ENCODE peak calls at places on chromosome 12, in seven cellular contexts. One of them, this sample, is unnamed.
A peak's percentile ranks its signal among the peaks of the same experiment; 100 is the strongest.

GRCh38 chr12:40271981-40272664 is 47.3 kb downstream of the LRRK2 start:
- DNase-seq in tibial artery: no peak
- DNase-seq in gastrocnemius medialis: no peak
- DNase-seq in psoas muscle: no peak
- DNase-seq in esophagus squamous epithelium: no peak
- DNase-seq in endothelial cell of umbilical vein: no peak
- DNase-seq in MM.1S: no peak
- DNase-seq in this sample: no peak

GRCh38 chr12:51085757-51086156 is 2.4 kb upstream of the CSRNP2 start:
- DNase-seq in tibial artery: no peak
- DNase-seq in gastrocnemius medialis: no peak
- DNase-seq in psoas muscle: no peak
- DNase-seq in esophagus squamous epithelium: no peak
- DNase-seq in endothelial cell of umbilical vein: no peak
- DNase-seq in MM.1S: no peak
- DNase-seq in this sample: no peak

GRCh38 chr12:78739653-78740052 is 124.9 kb upstream of the SYT1 start:
- DNase-seq in tibial artery: no peak
- DNase-seq in gastrocnemius medialis: no peak
- DNase-seq in psoas muscle: no peak
- DNase-seq in esophagus squamous epithelium: no peak
- DNase-seq in endothelial cell of umbilical vein: no peak
- DNase-seq in MM.1S: no peak
- DNase-seq in this sample: no peak

GRCh38 chr12:44015333-44015941 is 179.6 kb downstream of the TMEM117 start:
- DNase-seq in tibial artery: no peak
- DNase-seq in gastrocnemius medialis: no peak
- DNase-seq in psoas muscle: no peak
- DNase-seq in esophagus squamous epithelium: no peak
- DNase-seq in endothelial cell of umbilical vein: peak; percentile 56
- DNase-seq in MM.1S: peak; percentile 73
- DNase-seq in this sample: no peak

GRCh38 chr12:30201301-30202160 is 417.8 kb upstream of the TMTC1 start:
- DNase-seq in tibial artery: no peak
- DNase-seq in gastrocnemius medialis: no peak
- DNase-seq in psoas muscle: no peak
- DNase-seq in esophagus squamous epithelium: no peak
- DNase-seq in endothelial cell of umbilical vein: peak; percentile 24
- DNase-seq in MM.1S: no peak
- DNase-seq in this sample: no peak

GRCh38 chr12:49465132-49465531 is 73.7 kb upstream of the KCNH3 start:
- DNase-seq in tibial artery: no peak
- DNase-seq in gastrocnemius medialis: no peak
- DNase-seq in psoas muscle: no peak
- DNase-seq in esophagus squamous epithelium: no peak
- DNase-seq in endothelial cell of umbilical vein: no peak
- DNase-seq in MM.1S: no peak
- DNase-seq in this sample: no peak

GRCh38 chr12:3820122-3820521 is 53.1 kb downstream of the PARP11 start:
- DNase-seq in tibial artery: no peak
- DNase-seq in gastrocnemius medialis: no peak
- DNase-seq in psoas muscle: no peak
- DNase-seq in esophagus squamous epithelium: no peak
- DNase-seq in endothelial cell of umbilical vein: no peak
- DNase-seq in MM.1S: no peak
- DNase-seq in this sample: no peak

GRCh38 chr12:807041-807717 is 54.8 kb downstream of the WNK1 start:
- DNase-seq in tibial artery: no peak
- DNase-seq in gastrocnemius medialis: no peak
- DNase-seq in psoas muscle: no peak
- DNase-seq in esophagus squamous epithelium: no peak
- DNase-seq in endothelial cell of umbilical vein: no peak
- DNase-seq in MM.1S: peak; percentile 52
- DNase-seq in this sample: no peak

GRCh38 chr12:6215932-6216494 is 15.8 kb downstream of the CD9 start:
- DNase-seq in tibial artery: peak; percentile 92
- DNase-seq in gastrocnemius medialis: no peak
- DNase-seq in psoas muscle: peak; percentile 66
- DNase-seq in esophagus squamous epithelium: no peak
- DNase-seq in endothelial cell of umbilical vein: peak; percentile 92
- DNase-seq in MM.1S: no peak
- DNase-seq in this sample: peak; percentile 92

GRCh38 chr12:124609041-124609984 is 41.9 kb upstream of the NCOR2 start:
- DNase-seq in tibial artery: peak; percentile 45
- DNase-seq in gastrocnemius medialis: no peak
- DNase-seq in psoas muscle: peak; percentile 70
- DNase-seq in esophagus squamous epithelium: peak; percentile 53
- DNase-seq in endothelial cell of umbilical vein: peak; percentile 76
- DNase-seq in MM.1S: peak; percentile 94
- DNase-seq in this sample: peak; percentile 93

GRCh38 chr12:88931598-88931997 is 351.3 kb upstream of the KITLG start:
- DNase-seq in tibial artery: no peak
- DNase-seq in gastrocnemius medialis: no peak
- DNase-seq in psoas muscle: no peak
- DNase-seq in esophagus squamous epithelium: no peak
- DNase-seq in endothelial cell of umbilical vein: no peak
- DNase-seq in MM.1S: no peak
- DNase-seq in this sample: no peak

GRCh38 chr12:47414511-47414910 is 291.3 kb downstream of the RPAP3 start:
- DNase-seq in tibial artery: no peak
- DNase-seq in gastrocnemius medialis: no peak
- DNase-seq in psoas muscle: no peak
- DNase-seq in esophagus squamous epithelium: no peak
- DNase-seq in endothelial cell of umbilical vein: no peak
- DNase-seq in MM.1S: no peak
- DNase-seq in this sample: no peak

GRCh38 chr12:124581299-124581698 is 13.9 kb upstream of the NCOR2 start:
- DNase-seq in tibial artery: no peak
- DNase-seq in gastrocnemius medialis: no peak
- DNase-seq in psoas muscle: no peak
- DNase-seq in esophagus squamous epithelium: no peak
- DNase-seq in endothelial cell of umbilical vein: peak; percentile 65
- DNase-seq in MM.1S: no peak
- DNase-seq in this sample: no peak

GRCh38 chr12:11717533-11717961 is 68.1 kb downstream of the ETV6 start:
- DNase-seq in tibial artery: no peak
- DNase-seq in gastrocnemius medialis: no peak
- DNase-seq in psoas muscle: no peak
- DNase-seq in esophagus squamous epithelium: no peak
- DNase-seq in endothelial cell of umbilical vein: no peak
- DNase-seq in MM.1S: no peak
- DNase-seq in this sample: no peak

GRCh38 chr12:78562358-78563205 is 302.0 kb upstream of the SYT1 start:
- DNase-seq in tibial artery: no peak
- DNase-seq in gastrocnemius medialis: no peak
- DNase-seq in psoas muscle: no peak
- DNase-seq in esophagus squamous epithelium: no peak
- DNase-seq in endothelial cell of umbilical vein: peak; percentile 46
- DNase-seq in MM.1S: peak; percentile 30
- DNase-seq in this sample: no peak

GRCh38 chr12:127145929-127146789 is 1120.8 kb upstream of the TMEM132C start:
- DNase-seq in tibial artery: no peak
- DNase-seq in gastrocnemius medialis: peak; percentile 8
- DNase-seq in psoas muscle: peak; percentile 80
- DNase-seq in esophagus squamous epithelium: no peak
- DNase-seq in endothelial cell of umbilical vein: no peak
- DNase-seq in MM.1S: no peak
- DNase-seq in this sample: peak; percentile 68

GRCh38 chr12:108240027-108240785 is 98.9 kb downstream of the CMKLR1 start:
- DNase-seq in tibial artery: no peak
- DNase-seq in gastrocnemius medialis: no peak
- DNase-seq in psoas muscle: no peak
- DNase-seq in esophagus squamous epithelium: no peak
- DNase-seq in endothelial cell of umbilical vein: no peak
- DNase-seq in MM.1S: no peak
- DNase-seq in this sample: no peak

GRCh38 chr12:24749171-24749570 is 199.7 kb downstream of the BCAT1 start:
- DNase-seq in tibial artery: no peak
- DNase-seq in gastrocnemius medialis: no peak
- DNase-seq in psoas muscle: no peak
- DNase-seq in esophagus squamous epithelium: no peak
- DNase-seq in endothelial cell of umbilical vein: no peak
- DNase-seq in MM.1S: no peak
- DNase-seq in this sample: no peak

GRCh38 chr12:40829738-40830144 is 137.5 kb downstream of the CNTN1 start:
- DNase-seq in tibial artery: no peak
- DNase-seq in gastrocnemius medialis: no peak
- DNase-seq in psoas muscle: no peak
- DNase-seq in esophagus squamous epithelium: no peak
- DNase-seq in endothelial cell of umbilical vein: no peak
- DNase-seq in MM.1S: no peak
- DNase-seq in this sample: no peak

GRCh38 chr12:123421314-123421713 is 15.2 kb downstream of the RILPL2 start:
- DNase-seq in tibial artery: no peak
- DNase-seq in gastrocnemius medialis: no peak
- DNase-seq in psoas muscle: no peak
- DNase-seq in esophagus squamous epithelium: no peak
- DNase-seq in endothelial cell of umbilical vein: no peak
- DNase-seq in MM.1S: no peak
- DNase-seq in this sample: no peak

GRCh38 chr12:109833307-109834189 is at the start of gene TRPV4:
- DNase-seq in tibial artery: no peak
- DNase-seq in gastrocnemius medialis: no peak
- DNase-seq in psoas muscle: peak; percentile 26
- DNase-seq in esophagus squamous epithelium: no peak
- DNase-seq in endothelial cell of umbilical vein: peak; percentile 64
- DNase-seq in MM.1S: no peak
- DNase-seq in this sample: no peak

GRCh38 chr12:109831365-109831764 is 1.8 kb downstream of the TRPV4 start:
- DNase-seq in tibial artery: no peak
- DNase-seq in gastrocnemius medialis: no peak
- DNase-seq in psoas muscle: no peak
- DNase-seq in esophagus squamous epithelium: no peak
- DNase-seq in endothelial cell of umbilical vein: no peak
- DNase-seq in MM.1S: no peak
- DNase-seq in this sample: no peak

GRCh38 chr12:109830718-109831117 is 2.5 kb downstream of the TRPV4 start:
- DNase-seq in tibial artery: no peak
- DNase-seq in gastrocnemius medialis: no peak
- DNase-seq in psoas muscle: no peak
- DNase-seq in esophagus squamous epithelium: no peak
- DNase-seq in endothelial cell of umbilical vein: no peak
- DNase-seq in MM.1S: no peak
- DNase-seq in this sample: no peak

GRCh38 chr12:109832534-109833306 is 478 bp downstream of the TRPV4 start:
- DNase-seq in tibial artery: no peak
- DNase-seq in gastrocnemius medialis: no peak
- DNase-seq in psoas muscle: no peak
- DNase-seq in esophagus squamous epithelium: no peak
- DNase-seq in endothelial cell of umbilical vein: no peak
- DNase-seq in MM.1S: no peak
- DNase-seq in this sample: no peak

DNA sequence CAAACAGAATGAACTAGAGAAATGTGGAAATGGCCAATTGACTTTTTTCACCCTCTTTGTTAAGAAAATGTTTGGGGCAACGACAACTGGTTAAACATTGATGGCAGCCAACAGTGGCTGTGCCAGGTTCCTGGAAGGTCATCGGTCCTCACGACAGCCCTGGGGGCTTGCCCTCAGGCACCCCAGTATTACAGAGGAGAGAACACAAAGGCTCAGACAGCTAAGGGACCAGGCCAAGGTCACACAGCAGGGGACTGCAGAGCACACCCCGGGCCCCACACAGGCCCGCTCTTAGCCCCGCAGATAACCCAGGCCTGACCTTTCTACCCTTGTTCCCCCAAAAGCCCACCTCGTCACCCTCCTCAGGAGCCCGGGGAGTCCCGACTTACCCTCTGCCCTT is 1.3 kb downstream of the TRPV4 start:
- DNase-seq in tibial artery: no peak
- DNase-seq in gastrocnemius medialis: no peak
- DNase-seq in psoas muscle: no peak
- DNase-seq in esophagus squamous epithelium: no peak
- DNase-seq in endothelial cell of umbilical vein: no peak
- DNase-seq in MM.1S: no peak
- DNase-seq in this sample: no peak
- H3K4me3 ChIP-seq in tibial artery: no peak overlapping the region
- H3K4me3 ChIP-seq in gastrocnemius medialis: no peak overlapping the region
- H3K4me3 ChIP-seq in psoas muscle: no peak overlapping the region
- H3K4me3 ChIP-seq in esophagus squamous epithelium: no peak overlapping the region
- H3K4me3 ChIP-seq in endothelial cell of umbilical vein: no peak overlapping the region
- H3K4me3 ChIP-seq in MM.1S: no peak overlapping the region
- H3K4me3 ChIP-seq in this sample: no peak overlapping the region

DNA sequence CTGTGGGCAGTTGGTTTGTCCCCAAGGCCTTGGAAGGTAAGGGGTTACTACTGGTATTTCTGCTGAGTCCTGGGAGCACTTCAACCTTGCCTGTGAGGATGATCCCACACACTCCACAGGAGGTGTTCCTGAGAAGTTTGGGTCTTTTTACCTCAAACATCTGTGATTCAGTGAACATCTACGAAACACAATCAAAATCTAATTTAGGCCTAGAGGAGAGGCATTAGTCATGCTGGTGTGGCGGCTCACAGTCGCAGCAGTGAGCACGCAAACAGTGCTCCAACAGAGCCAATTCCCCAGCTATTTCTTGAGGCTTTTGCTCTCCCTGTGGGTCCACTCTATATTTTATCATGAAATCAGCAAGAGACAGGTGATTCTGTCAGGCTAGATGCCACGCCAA is 107.6 kb downstream of the APAF1 start:
- DNase-seq in tibial artery: no peak
- DNase-seq in gastrocnemius medialis: no peak
- DNase-seq in psoas muscle: no peak
- DNase-seq in esophagus squamous epithelium: no peak
- DNase-seq in endothelial cell of umbilical vein: no peak
- DNase-seq in MM.1S: no peak
- DNase-seq in this sample: no peak
- H3K36me3 ChIP-seq in tibial artery: peaks cover 20% of the 10 kb centered on the region
- H3K36me3 ChIP-seq in gastrocnemius medialis: no peaks in the 10 kb centered on the region
- H3K36me3 ChIP-seq in psoas muscle: no peaks in the 10 kb centered on the region
- H3K36me3 ChIP-seq in esophagus squamous epithelium: no peaks in the 10 kb centered on the region
- H3K36me3 ChIP-seq in endothelial cell of umbilical vein: no peaks in the 10 kb centered on the region
- H3K36me3 ChIP-seq in MM.1S: no peaks in the 10 kb centered on the region
- H3K36me3 ChIP-seq in this sample: no peaks in the 10 kb centered on the region

DNA sequence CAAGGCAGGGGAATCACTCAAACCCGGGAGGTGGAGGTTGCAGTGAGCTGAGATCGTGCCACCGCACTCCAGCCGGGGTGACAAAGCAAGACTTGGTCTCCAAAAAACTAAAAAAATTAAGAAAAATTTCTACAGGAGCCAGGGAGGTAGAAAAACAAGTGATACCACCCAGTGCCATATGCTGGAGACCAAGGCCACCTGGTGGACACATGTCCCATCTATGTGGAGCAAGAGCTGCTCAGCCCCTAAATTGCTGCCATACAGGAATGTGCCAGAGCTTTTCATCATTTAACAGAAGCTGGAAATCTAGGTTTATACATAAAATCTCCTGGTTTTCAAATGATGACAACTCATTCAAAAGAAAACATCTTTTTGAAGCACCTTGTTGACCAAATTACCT is 61.4 kb upstream of the ELK3 start:
- DNase-seq in tibial artery: no peak
- DNase-seq in gastrocnemius medialis: no peak
- DNase-seq in psoas muscle: no peak
- DNase-seq in esophagus squamous epithelium: no peak
- DNase-seq in endothelial cell of umbilical vein: peak; percentile 48
- DNase-seq in MM.1S: no peak
- DNase-seq in this sample: no peak
- H3K27ac ChIP-seq in tibial artery: no peak overlapping the region
- H3K27ac ChIP-seq in gastrocnemius medialis: no peak overlapping the region
- H3K27ac ChIP-seq in psoas muscle: no peak overlapping the region
- H3K27ac ChIP-seq in esophagus squamous epithelium: no peak overlapping the region
- H3K27ac ChIP-seq in endothelial cell of umbilical vein: no peak overlapping the region
- H3K27ac ChIP-seq in MM.1S: no peak overlapping the region
- H3K27ac ChIP-seq in this sample: no peak overlapping the region

GRCh38 chr12:132419612-132420237 is 70.2 kb upstream of the FBRSL1 start:
- DNase-seq in tibial artery: no peak
- DNase-seq in gastrocnemius medialis: no peak
- DNase-seq in psoas muscle: no peak
- DNase-seq in esophagus squamous epithelium: no peak
- DNase-seq in endothelial cell of umbilical vein: no peak
- DNase-seq in MM.1S: no peak
- DNase-seq in this sample: no peak
- H3K4me3 ChIP-seq in tibial artery: no peak overlapping the region
- H3K4me3 ChIP-seq in gastrocnemius medialis: no peak overlapping the region
- H3K4me3 ChIP-seq in psoas muscle: no peak overlapping the region
- H3K4me3 ChIP-seq in esophagus squamous epithelium: no peak overlapping the region
- H3K4me3 ChIP-seq in endothelial cell of umbilical vein: no peak overlapping the region
- H3K4me3 ChIP-seq in MM.1S: no peak overlapping the region
- H3K4me3 ChIP-seq in this sample: no peak overlapping the region